ENCODE peak calls at places on chromosomes 3 and 15, in four cellular contexts. V is cardiac muscle cell; J is CD8-positive, alpha-beta T cell; X is left ventricle myocardium inferior. H is an unnamed sample.

GRCh38 chr3:71102111-71103039 is 481.2 kb downstream of the FOXP1 start:
- DNase-seq in V (peak; percentile 85), J (no peak), X (no peak), H (no peak)

GRCh38 chr15:98805434-98806274 is 157.3 kb downstream of the IGF1R start:
- DNase-seq in V (no peak), J (no peak), X (no peak), H (no peak)

GRCh38 chr3:167406876-167407492 is 26.9 kb upstream of the ZBBX start:
- DNase-seq in V (peak; percentile 64), J (no peak), X (no peak), H (peak; percentile 50)

GRCh38 chr15:42069496-42070275 is 24.7 kb downstream of the PLA2G4D start:
- DNase-seq in V (no peak), J (no peak), X (no peak), H (peak; percentile 18)

GRCh38 chr3:20608054-20608738 is 422.2 kb upstream of the SGO1 start:
- DNase-seq in V (no peak), J (no peak), X (no peak), H (no peak)

GRCh38 chr3:107985496-107985895 is 105.3 kb downstream of the CD47 start:
- DNase-seq in V (no peak), J (peak; percentile 61), X (no peak), H (peak; percentile 11)

GRCh38 chr3:57983734-57984518 is 24.3 kb upstream of the FLNB start:
- DNase-seq in V (peak; percentile 90), J (no peak), X (peak; percentile 49), H (peak; percentile 85)

GRCh38 chr3:33597257-33597689 is 120.8 kb downstream of the CLASP2 start:
- DNase-seq in V (peak; percentile 12), J (no peak), X (peak; percentile 13), H (no peak)

GRCh38 chr3:117439812-117440211 is 730.2 kb downstream of the TUSC7 start:
- DNase-seq in V (peak; percentile 48), J (no peak), X (no peak), H (no peak)

GRCh38 chr3:128328546-128329458 is 137.9 kb downstream of the DNAJB8 start:
- DNase-seq in V (no peak), J (no peak), X (no peak), H (no peak)

GRCh38 chr3:10421996-10422395 is 83.4 kb downstream of the ATP2B2 start:
- DNase-seq in V (no peak), J (no peak), X (no peak), H (no peak)

GRCh38 chr3:66588340-66588847 is 87.6 kb upstream of the LRIG1 start:
- DNase-seq in V (no peak), J (no peak), X (no peak), H (no peak)

GRCh38 chr3:168877899-168878298 is 782.2 kb upstream of the GOLIM4 start:
- DNase-seq in V (no peak), J (no peak), X (no peak), H (no peak)

GRCh38 chr15:39270976-39271375 is 309.9 kb upstream of the THBS1 start:
- DNase-seq in V (peak; percentile 75), J (no peak), X (no peak), H (no peak)

GRCh38 chr3:4504340-4505261 is 11.5 kb downstream of the ITPR1 start:
- DNase-seq in V (peak; percentile 30), J (peak; percentile 56), X (no peak), H (peak; percentile 58)

GRCh38 chr3:194176274-194176991 is 40.5 kb downstream of the HES1 start:
- DNase-seq in V (no peak), J (no peak), X (no peak), H (no peak)

GRCh38 chr3:68972358-68972979 is 40.1 kb upstream of the TAFA4 start:
- DNase-seq in V (peak; percentile 75), J (peak; percentile 53), X (peak; percentile 20), H (peak; percentile 58)

GRCh38 chr3:185729335-185729715 is 95.5 kb downstream of the IGF2BP2 start:
- DNase-seq in V (peak; percentile 85), J (no peak), X (no peak), H (no peak)

GRCh38 chr3:13141183-13141582 is 68.0 kb upstream of the IQSEC1 start:
- DNase-seq in V (no peak), J (no peak), X (no peak), H (no peak)

GRCh38 chr3:94431831-94432230 is 369.0 kb downstream of the NSUN3 start:
- DNase-seq in V (no peak), J (no peak), X (no peak), H (no peak)

GRCh38 chr3:104018541-104018940 is 1348.2 kb upstream of the ALCAM start:
- DNase-seq in V (no peak), J (no peak), X (no peak), H (no peak)

GRCh38 chr3:177340243-177340830 is 143.1 kb upstream of the TBL1XR1 start:
- DNase-seq in V (no peak), J (no peak), X (no peak), H (no peak)

GRCh38 chr3:32681811-32682210 is 3.2 kb upstream of the CNOT10 start:
- DNase-seq in V (no peak), J (no peak), X (no peak), H (no peak)

GRCh38 chr3:124812291-124813265 is 74.6 kb downstream of the ITGB5 start:
- DNase-seq in V (peak; percentile 96), J (no peak), X (peak; percentile 70), H (peak; percentile 18)

GRCh38 chr3:15246186-15246585 is 40.1 kb downstream of the CAPN7 start:
- DNase-seq in V (no peak), J (no peak), X (no peak), H (no peak)

GRCh38 chr3:10594915-10595314 is 89.5 kb upstream of the ATP2B2 start:
- DNase-seq in V (peak; percentile 70), J (no peak), X (no peak), H (peak; percentile 76)

GRCh38 chr15:70064441-70064840 is 33.3 kb downstream of the TLE3 start:
- DNase-seq in V (no peak), J (no peak), X (no peak), H (no peak)

GRCh38 chr15:94665687-94666441 is 434.5 kb downstream of the MCTP2 start:
- DNase-seq in V (no peak), J (no peak), X (no peak), H (no peak)

DNA sequence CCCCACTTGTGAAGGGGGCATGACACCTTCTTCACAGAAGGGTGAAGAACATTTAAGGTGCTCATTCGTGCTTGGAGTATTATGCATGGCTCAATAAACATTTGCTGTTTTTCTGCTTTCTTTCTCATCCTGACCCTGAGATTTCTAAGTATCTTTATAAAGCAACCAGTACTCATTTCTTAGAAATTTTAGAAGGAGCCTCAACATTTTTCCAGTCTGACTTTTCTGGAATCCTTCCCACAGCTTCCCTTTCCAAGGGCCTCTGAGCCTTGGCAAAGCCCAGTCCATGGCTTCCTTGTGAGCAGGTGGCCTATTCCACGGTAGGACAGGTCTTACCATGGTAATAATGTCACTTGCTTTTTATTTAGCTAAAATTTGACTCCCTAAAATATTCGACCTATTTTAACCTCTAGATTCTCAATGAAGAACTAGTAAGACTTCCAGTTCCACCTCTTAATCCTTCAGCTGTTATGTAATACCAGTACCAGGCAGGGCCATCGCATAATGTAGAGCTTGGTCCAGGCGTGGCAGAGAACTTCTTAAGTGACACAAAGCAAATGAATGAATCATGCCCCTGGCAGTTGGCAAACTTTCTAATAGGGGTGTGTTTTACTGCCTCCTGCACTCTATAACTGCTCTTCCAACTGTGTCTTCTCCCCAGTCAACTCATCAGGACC is 1.0 kb upstream of the TM4SF4 start:
- DNase-seq in V (peak; percentile 60), J (no peak), X (no peak), H (peak; percentile 38)
- H3K4me1 ChIP-seq in V (peaks cover 5% of the 10 kb centered on the region), J (no peaks in the 10 kb centered on the region), X (peaks cover 26% of the 10 kb centered on the region), H (peaks cover 6% of the 10 kb centered on the region)

GRCh38 chr3:48423241-48423882 is 6.5 kb downstream of the PLXNB1 start:
- DNase-seq in V (no peak), J (no peak), X (no peak), H (no peak)
- H3K27ac ChIP-seq in V (no peak overlapping the region), J (no peak overlapping the region), X (no peak overlapping the region), H (no peak overlapping the region)

DNA sequence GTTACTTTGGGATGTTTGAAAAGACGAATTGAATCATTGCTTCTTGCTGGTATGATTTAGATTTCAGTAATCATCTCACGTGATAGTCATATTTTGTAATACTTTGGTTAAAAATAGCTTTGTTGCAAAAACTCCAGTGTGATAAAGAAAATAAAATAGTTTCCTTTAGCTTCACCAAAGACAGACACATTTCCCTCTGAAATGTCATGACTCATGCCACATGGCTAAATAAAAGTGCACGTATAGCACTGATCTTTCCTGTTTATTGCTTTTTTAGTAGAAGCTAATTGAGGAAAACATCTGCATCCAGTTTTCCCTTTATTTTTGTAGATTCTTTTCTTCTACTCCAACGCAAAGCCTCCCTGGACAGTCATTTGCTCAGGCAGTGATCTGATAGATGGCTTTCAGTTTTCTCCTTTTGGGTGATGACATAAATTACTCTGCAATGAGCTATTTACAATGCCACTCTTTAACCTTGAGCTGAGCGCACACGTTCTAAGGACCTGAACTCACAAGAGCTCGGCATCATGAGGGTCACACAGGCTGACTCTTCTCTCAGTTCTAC is 84.9 kb downstream of the ARNT2 start:
- DNase-seq in V (peak; percentile 78), J (no peak), X (no peak), H (peak; percentile 34)
- H3K4me1 ChIP-seq in V (no peaks in the 10 kb centered on the region), J (no peaks in the 10 kb centered on the region), X (peaks cover 22% of the 10 kb centered on the region), H (peaks cover 13% of the 10 kb centered on the region)

GRCh38 chr3:45938858-45939257 is 4.4 kb upstream of the CXCR6 start:
- DNase-seq in V (peak; percentile 95), J (peak; percentile 91), X (peak; percentile 73), H (peak; percentile 88)

GRCh38 chr3:45939341-45939771 is 3.9 kb upstream of the CXCR6 start:
- DNase-seq in V (no peak), J (no peak), X (no peak), H (no peak)

GRCh38 chr3:45942051-45942825 is 1.0 kb upstream of the CXCR6 start:
- DNase-seq in V (no peak), J (no peak), X (no peak), H (no peak)

GRCh38 chr3:45940781-45941365 is 2.4 kb upstream of the CXCR6 start:
- DNase-seq in V (no peak), J (no peak), X (no peak), H (no peak)

DNA sequence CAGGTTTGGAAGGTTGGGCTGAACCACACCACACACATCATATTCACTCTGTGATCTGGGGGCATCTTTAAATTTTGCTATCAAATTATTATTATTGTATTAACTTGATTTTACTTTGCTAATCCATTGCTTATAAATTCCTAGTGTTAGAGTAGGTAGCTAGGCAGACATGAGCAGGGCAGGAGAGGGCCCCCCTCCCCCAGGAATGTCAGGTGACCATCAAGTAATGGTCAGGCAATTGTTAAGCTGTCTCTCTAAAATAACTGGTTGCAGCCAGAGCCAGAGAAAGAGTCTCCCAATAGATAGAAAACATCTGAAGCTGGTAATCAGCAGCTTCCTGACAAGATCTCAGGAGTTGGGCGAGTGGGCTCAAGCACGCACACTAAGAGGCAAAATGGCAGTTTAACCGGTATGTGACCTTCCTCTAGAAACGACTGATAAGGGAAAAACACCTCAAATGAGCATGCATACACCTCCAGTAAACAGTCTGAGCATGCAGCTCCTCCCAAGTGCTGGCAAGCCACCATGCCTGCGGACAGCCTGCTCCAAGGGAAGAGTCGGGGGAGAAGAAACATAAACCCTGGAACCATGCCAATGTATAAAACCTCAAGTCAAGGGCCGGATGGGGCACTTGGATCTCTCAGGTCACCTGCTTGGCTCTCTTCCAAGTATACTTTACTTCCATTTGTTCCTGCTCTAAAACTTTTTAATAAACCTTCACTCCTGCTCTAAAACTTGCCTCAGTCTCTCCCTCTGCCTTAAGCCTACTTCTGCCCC is 3.1 kb upstream of the CXCR6 start:
- DNase-seq in V (no peak), J (no peak), X (no peak), H (no peak)
- H3K27ac ChIP-seq in V (peak overlapping the region; percentile 25), J (no peak overlapping the region), X (no peak overlapping the region), H (no peak overlapping the region)